ENCODE peak calls at places on chromosomes 2 and 18, in four cellular contexts. F, D, U and I are unnamed samples.

GRCh38 chr18:48263913-48264506 is 145.2 kb downstream of the ZBTB7C start:
- DNase-seq in F (peak; percentile 63), D (no peak), U (no peak), I (no peak)

GRCh38 chr2:55947759-55948158 is 24.2 kb upstream of the EFEMP1 start:
- DNase-seq in F (no peak), D (no peak), U (no peak), I (no peak)

GRCh38 chr2:56713161-56713676 is 529.4 kb downstream of the CCDC85A start:
- DNase-seq in F (no peak), D (no peak), U (no peak), I (no peak)

GRCh38 chr2:172172513-172173217 is 70.0 kb upstream of the DLX2 start:
- DNase-seq in F (peak; percentile 78), D (peak; percentile 93), U (peak; percentile 78), I (no peak)

GRCh38 chr18:48139427-48140347 is 209.2 kb upstream of the SMAD2 start:
- DNase-seq in F (peak; percentile 83), D (peak; percentile 81), U (no peak), I (no peak)

GRCh38 chr2:225841314-225841713 is 441.8 kb downstream of the NYAP2 start:
- DNase-seq in F (no peak), D (no peak), U (no peak), I (peak; percentile 39)

GRCh38 chr2:96533292-96534073 is 3.1 kb upstream of the ARID5A start:
- DNase-seq in F (peak; percentile 85), D (no peak), U (peak; percentile 93), I (no peak)

GRCh38 chr2:101758001-101758400 is 60.5 kb downstream of the MAP4K4 start:
- DNase-seq in F (no peak), D (no peak), U (no peak), I (no peak)

GRCh38 chr2:100998235-100998573 is 3.9 kb upstream of the RPL31 start:
- DNase-seq in F (no peak), D (no peak), U (no peak), I (no peak)

GRCh38 chr2:170929686-170930050 is 615 bp downstream of the GORASP2 start:
- DNase-seq in F (peak; percentile 82), D (peak; percentile 83), U (peak; percentile 70), I (no peak)

GRCh38 chr2:105082107-105082506 is 44.2 kb downstream of the MRPS9 start:
- DNase-seq in F (no peak), D (no peak), U (no peak), I (no peak)

GRCh38 chr2:163697429-163697828 is 38.4 kb downstream of the FIGN start:
- DNase-seq in F (no peak), D (no peak), U (no peak), I (no peak)

GRCh38 chr2:172978053-172978383 is 97.6 kb upstream of the MAP3K20 start:
- DNase-seq in F (no peak), D (no peak), U (no peak), I (no peak)

GRCh38 chr2:195505701-195506100 is 151.3 kb upstream of the SLC39A10 start:
- DNase-seq in F (no peak), D (no peak), U (no peak), I (no peak)

GRCh38 chr18:12011962-12012549 is 30.7 kb downstream of the IMPA2 start:
- DNase-seq in F (no peak), D (peak; percentile 67), U (no peak), I (no peak)

GRCh38 chr18:35991696-35992095 is 19.2 kb downstream of the RMP24 start:
- DNase-seq in F (no peak), D (no peak), U (no peak), I (no peak)

GRCh38 chr2:36477744-36478143 is 120.2 kb downstream of the FEZ2 start:
- DNase-seq in F (no peak), D (no peak), U (no peak), I (no peak)

GRCh38 chr18:70385474-70385873 is 96.6 kb downstream of the SOCS6 start:
- DNase-seq in F (no peak), D (no peak), U (no peak), I (no peak)

GRCh38 chr2:197145471-197146056 is 165.0 kb downstream of the ANKRD44 start:
- DNase-seq in F (no peak), D (no peak), U (no peak), I (no peak)

GRCh38 chr2:98830573-98831145 is 99.7 kb upstream of the MGAT4A start:
- DNase-seq in F (no peak), D (no peak), U (no peak), I (no peak)

GRCh38 chr2:45759310-45759851 is 107.9 kb downstream of the PRKCE start:
- DNase-seq in F (peak; percentile 69), D (no peak), U (peak; percentile 72), I (peak; percentile 52)

GRCh38 chr2:234179031-234179363 is 128.5 kb downstream of the SPP2 start:
- DNase-seq in F (no peak), D (no peak), U (no peak), I (no peak)

GRCh38 chr2:47801118-47801517 is 18.2 kb downstream of the MSH6 start:
- DNase-seq in F (no peak), D (no peak), U (no peak), I (no peak)

GRCh38 chr18:5296706-5297320 is 1.3 kb upstream of the ZBTB14 start:
- DNase-seq in F (peak; percentile 95), D (peak; percentile 84), U (peak; percentile 90), I (peak; percentile 41)

GRCh38 chr2:109437325-109438090 is 176.3 kb downstream of the SEPTIN10 start:
- DNase-seq in F (no peak), D (peak; percentile 27), U (no peak), I (no peak)

GRCh38 chr18:62678847-62679535 is 36.4 kb upstream of the PHLPP1 start:
- DNase-seq in F (no peak), D (no peak), U (no peak), I (no peak)

GRCh38 chr2:5696741-5697521 is 4.7 kb downstream of the SOX11 start:
- DNase-seq in F (no peak), D (no peak), U (peak; percentile 42), I (no peak)

GRCh38 chr2:203909192-203909945 is 27.2 kb upstream of the ICOS start:
- DNase-seq in F (no peak), D (no peak), U (no peak), I (peak; percentile 32)

GRCh38 chr2:8906208-8906607 is 68.8 kb upstream of the KIDINS220 start:
- DNase-seq in F (no peak), D (no peak), U (no peak), I (peak; percentile 12)

GRCh38 chr2:209830722-209831465 is 59.3 kb downstream of the UNC80 start:
- DNase-seq in F (no peak), D (no peak), U (no peak), I (no peak)

GRCh38 chr2:53913721-53914120 is 54.0 kb upstream of the GPR75 start:
- DNase-seq in F (no peak), D (no peak), U (no peak), I (no peak)

GRCh38 chr2:29583548-29584121 is 337.8 kb downstream of the ALK start:
- DNase-seq in F (no peak), D (no peak), U (no peak), I (no peak)

GRCh38 chr2:158745067-158745865 is 49.9 kb upstream of the DAPL1 start:
- DNase-seq in F (peak; percentile 84), D (no peak), U (no peak), I (no peak)

GRCh38 chr18:57792741-57793629 is 10.1 kb downstream of the ATP8B1 start:
- DNase-seq in F (peak; percentile 30), D (no peak), U (no peak), I (no peak)

GRCh38 chr18:37551249-37551648 is 14.3 kb downstream of the CELF4 start:
- DNase-seq in F (no peak), D (no peak), U (no peak), I (no peak)

DNA sequence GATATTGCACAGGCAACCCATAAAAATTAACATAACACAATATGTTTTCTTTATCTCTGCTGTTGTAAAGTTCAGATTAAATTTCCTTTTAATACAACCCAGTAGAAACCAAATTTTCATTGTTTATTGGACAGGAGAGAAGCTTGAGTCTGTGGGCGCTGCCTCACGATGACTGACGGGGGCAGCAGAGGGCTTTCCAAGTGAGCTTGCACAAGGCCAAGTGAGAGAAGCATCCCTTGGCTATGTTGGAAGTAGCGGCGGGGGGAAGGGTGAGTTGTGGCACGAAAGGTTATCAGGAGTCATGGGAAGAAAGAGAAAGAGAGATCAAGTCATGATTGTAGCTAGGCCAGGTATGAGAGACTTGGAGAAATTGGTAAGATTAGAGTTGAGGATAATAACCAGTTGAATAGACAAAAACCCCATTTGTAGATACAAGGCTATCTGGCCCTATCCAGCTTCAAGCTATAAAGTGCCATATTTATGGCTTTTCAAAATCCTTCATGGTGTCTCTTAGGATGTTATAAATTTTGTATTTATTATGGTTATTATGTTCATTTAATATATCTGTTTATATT is 413.7 kb upstream of the FAM98A start:
- DNase-seq in F (peak; percentile 66), D (peak; percentile 63), U (peak; percentile 53), I (peak; percentile 6)
- H3K4me3 ChIP-seq in F (no peak overlapping the region), D (no peak overlapping the region), U (no peak overlapping the region), I (no peak overlapping the region)

GRCh38 chr18:50286391-50287027 is 983 bp downstream of the CXXC1 start:
- DNase-seq in F (peak; percentile 72), D (no peak), U (peak; percentile 75), I (no peak)
- TF ChIP-seq CTCF in F (no peak), D (no peak), U (no peak), I (no peak)

GRCh38 chr2:12610314-12610713 is 106.4 kb upstream of the TRIB2 start:
- DNase-seq in F (no peak), D (no peak), U (no peak), I (no peak)

GRCh38 chr2:12612168-12612567 is 104.6 kb upstream of the TRIB2 start:
- DNase-seq in F (no peak), D (no peak), U (no peak), I (no peak)

GRCh38 chr2:12615509-12615908 is 101.2 kb upstream of the TRIB2 start:
- DNase-seq in F (no peak), D (no peak), U (no peak), I (no peak)

GRCh38 chr2:12613137-12613912 is 103.4 kb upstream of the TRIB2 start:
- DNase-seq in F (no peak), D (no peak), U (no peak), I (no peak)

DNA sequence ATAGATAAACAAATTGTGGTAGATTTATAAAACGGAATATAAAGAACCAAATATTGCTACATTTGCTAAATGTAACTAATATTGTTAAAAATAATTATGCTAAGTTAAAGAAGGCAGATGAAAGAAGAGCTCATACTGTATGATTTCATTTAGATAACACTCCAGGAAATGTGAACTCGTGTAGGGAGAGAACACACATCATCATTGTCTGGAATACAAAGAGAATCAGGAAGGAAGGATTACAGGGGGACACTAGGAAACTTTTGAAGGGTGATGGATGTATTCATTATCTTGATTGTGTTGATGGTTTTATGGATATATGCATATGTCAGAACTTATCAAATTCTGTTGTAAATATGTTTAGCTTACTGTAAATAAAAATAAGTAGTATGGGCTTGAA is 104.1 kb upstream of the TRIB2 start:
- DNase-seq in F (no peak), D (no peak), U (no peak), I (no peak)
- H3K4me3 ChIP-seq in F (no peak overlapping the region), D (no peak overlapping the region), U (no peak overlapping the region), I (no peak overlapping the region)

GRCh38 chr18:65091737-65092329 is 659.0 kb upstream of the CDH7 start:
- DNase-seq in F (peak; percentile 57), D (no peak), U (no peak), I (no peak)
- TF ChIP-seq CTCF in F (peak; percentile 62), D (peak; percentile 36), U (peak; percentile 3), I (peak; percentile 22)

GRCh38 chr2:26887142-26887541 is 39.2 kb downstream of the DPYSL5 start:
- DNase-seq in F (no peak), D (no peak), U (no peak), I (no peak)
- H3K4me3 ChIP-seq in F (no peak overlapping the region), D (no peak overlapping the region), U (no peak overlapping the region), I (no peak overlapping the region)

GRCh38 chr2:135257383-135258090 is 205.4 kb downstream of the RAB3GAP1 start:
- DNase-seq in F (no peak), D (no peak), U (no peak), I (peak; percentile 41)
- TF ChIP-seq CTCF in F (no peak), D (no peak), U (no peak), I (no peak)